ENCODE peak calls at places on chromosome 7, in nine cellular contexts. F is GDM1, A is AG10803, Z is AG04449, V is A172, B is KG1, J is aorta, U is pancreas, S is AG09309. G is an unnamed sample.

GRCh38 chr7:156747718-156748117 is 107.1 kb downstream of the RNF32 start:
- DNase-seq in F (no peak), A (no peak), Z (no peak), V (no peak), B (no peak), J (no peak), U (no peak), S (no peak), G (no peak)

GRCh38 chr7:71385362-71385761 is 253.4 kb downstream of the GALNT17 start:
- DNase-seq in F (no peak), A (no peak), Z (no peak), V (no peak), B (no peak), J (no peak), U (no peak), S (no peak), G (no peak)

GRCh38 chr7:36216063-36216684 is 63.1 kb downstream of the EEPD1 start:
- DNase-seq in F (no peak), A (peak), Z (no peak), V (no peak), B (no peak), J (no peak), U (no peak), S (no peak), G (no peak)

GRCh38 chr7:122887198-122887597 is 938 bp upstream of the CADPS2 start:
- DNase-seq in F (no peak), A (peak), Z (no peak), V (no peak), B (no peak), J (peak), U (peak), S (peak), G (peak)

GRCh38 chr7:67552738-67553137 is 556.1 kb downstream of the TYW1 start:
- DNase-seq in F (no peak), A (no peak), Z (no peak), V (no peak), B (no peak), J (no peak), U (no peak), S (no peak), G (no peak)

GRCh38 chr7:134333943-134334342 is 17.2 kb upstream of the SLC35B4 start:
- DNase-seq in F (no peak), A (no peak), Z (no peak), V (no peak), B (no peak), J (no peak), U (no peak), S (no peak), G (no peak)

GRCh38 chr7:12322287-12322902 is 81.3 kb downstream of the VWDE start:
- DNase-seq in F (no peak), A (peak), Z (peak), V (peak), B (no peak), J (no peak), U (no peak), S (no peak), G (no peak)

GRCh38 chr7:137454169-137455166 is 110.9 kb upstream of the PTN start:
- DNase-seq in F (no peak), A (peak), Z (no peak), V (peak), B (no peak), J (no peak), U (no peak), S (peak), G (no peak)

GRCh38 chr7:155808551-155809331 is 3.5 kb downstream of the SHH start:
- DNase-seq in F (no peak), A (no peak), Z (no peak), V (no peak), B (no peak), J (no peak), U (no peak), S (no peak), G (no peak)

GRCh38 chr7:39714447-39715091 is 91.2 kb downstream of the RALA start:
- DNase-seq in F (no peak), A (no peak), Z (no peak), V (no peak), B (no peak), J (no peak), U (no peak), S (no peak), G (no peak)

GRCh38 chr7:45890902-45891461 is 2.7 kb downstream of the IGFBP1 start:
- DNase-seq in F (no peak), A (peak), Z (no peak), V (peak), B (peak), J (no peak), U (no peak), S (no peak), G (no peak)

GRCh38 chr7:133858311-133858710 is 268.8 kb upstream of the LRGUK start:
- DNase-seq in F (no peak), A (no peak), Z (no peak), V (no peak), B (no peak), J (no peak), U (no peak), S (no peak), G (peak)

GRCh38 chr7:150434240-150434639 is 16.2 kb upstream of the GIMAP8 start:
- DNase-seq in F (no peak), A (no peak), Z (no peak), V (no peak), B (no peak), J (no peak), U (no peak), S (no peak), G (no peak)

GRCh38 chr7:99305473-99306260 is 20.0 kb upstream of the ARPC1A start:
- DNase-seq in F (no peak), A (no peak), Z (no peak), V (no peak), B (no peak), J (no peak), U (no peak), S (no peak), G (no peak)

GRCh38 chr7:108455833-108456677 is at the start of gene NRCAM:
- DNase-seq in F (no peak), A (peak), Z (no peak), V (no peak), B (no peak), J (peak), U (peak), S (no peak), G (no peak)

GRCh38 chr7:55240418-55241142 is 124.6 kb upstream of the LANCL2 start:
- DNase-seq in F (no peak), A (no peak), Z (no peak), V (no peak), B (no peak), J (no peak), U (no peak), S (no peak), G (no peak)

GRCh38 chr7:139896288-139896687 is 67.2 kb downstream of the TBXAS1 start:
- DNase-seq in F (no peak), A (no peak), Z (no peak), V (no peak), B (no peak), J (no peak), U (no peak), S (no peak), G (no peak)

GRCh38 chr7:112868609-112869008 is 78.4 kb upstream of the TMEM168 start:
- DNase-seq in F (no peak), A (no peak), Z (no peak), V (no peak), B (no peak), J (no peak), U (no peak), S (no peak), G (no peak)

GRCh38 chr7:149729586-149729982 is 43.8 kb downstream of the ZNF467 start:
- DNase-seq in F (no peak), A (no peak), Z (no peak), V (no peak), B (no peak), J (peak), U (no peak), S (no peak), G (no peak)

GRCh38 chr7:135341049-135341448 is 107.4 kb downstream of the STRA8 start:
- DNase-seq in F (no peak), A (no peak), Z (no peak), V (no peak), B (no peak), J (no peak), U (no peak), S (no peak), G (no peak)

GRCh38 chr7:36653011-36653670 is 71.2 kb downstream of the AOAH start:
- DNase-seq in F (no peak), A (peak), Z (no peak), V (peak), B (no peak), J (no peak), U (no peak), S (peak), G (peak)

GRCh38 chr7:128909605-128910568 is 622 bp downstream of the KCP start:
- DNase-seq in F (no peak), A (peak), Z (no peak), V (no peak), B (no peak), J (no peak), U (peak), S (no peak), G (no peak)

GRCh38 chr7:154759989-154760388 is 242.9 kb downstream of the PAXIP1 start:
- DNase-seq in F (no peak), A (no peak), Z (no peak), V (no peak), B (no peak), J (no peak), U (no peak), S (no peak), G (no peak)

GRCh38 chr7:64882341-64883112 is 20.5 kb upstream of the ZNF273 start:
- DNase-seq in F (no peak), A (peak), Z (no peak), V (no peak), B (no peak), J (peak), U (peak), S (no peak), G (peak)

GRCh38 chr7:20596653-20597052 is 18.8 kb upstream of the ABCB5 start:
- DNase-seq in F (no peak), A (peak), Z (peak), V (peak), B (no peak), J (no peak), U (no peak), S (peak), G (peak)

GRCh38 chr7:78099715-78100477 is 301.3 kb downstream of the PHTF2 start:
- DNase-seq in F (no peak), A (peak), Z (peak), V (peak), B (no peak), J (no peak), U (no peak), S (peak), G (peak)

GRCh38 chr7:90298145-90299038 is 22.7 kb downstream of the FAM237B start:
- DNase-seq in F (no peak), A (peak), Z (no peak), V (peak), B (no peak), J (no peak), U (no peak), S (peak), G (peak)

GRCh38 chr7:120064565-120064964 is 208.4 kb upstream of the KCND2 start:
- DNase-seq in F (no peak), A (peak), Z (peak), V (no peak), B (no peak), J (no peak), U (no peak), S (no peak), G (peak)

GRCh38 chr7:157652954-157653826 is 316.4 kb downstream of the DNAJB6 start:
- DNase-seq in F (no peak), A (no peak), Z (no peak), V (no peak), B (no peak), J (no peak), U (no peak), S (no peak), G (no peak)

GRCh38 chr7:102834999-102835398 is 77.8 kb upstream of the LRRC17 start:
- DNase-seq in F (no peak), A (peak), Z (no peak), V (peak), B (no peak), J (no peak), U (no peak), S (no peak), G (peak)

GRCh38 chr7:158707610-158708009 is 3.0 kb upstream of the NCAPG2 start:
- DNase-seq in F (no peak), A (peak), Z (no peak), V (no peak), B (no peak), J (no peak), U (no peak), S (no peak), G (no peak)

GRCh38 chr7:87463982-87464381 is 11.5 kb downstream of the ABCB4 start:
- DNase-seq in F (no peak), A (no peak), Z (no peak), V (no peak), B (no peak), J (no peak), U (no peak), S (no peak), G (no peak)

GRCh38 chr7:90759752-90760151 is 163.6 kb downstream of the CDK14 start:
- DNase-seq in F (no peak), A (no peak), Z (no peak), V (no peak), B (no peak), J (no peak), U (no peak), S (no peak), G (no peak)

GRCh38 chr7:151038951-151039849 is 9.1 kb upstream of the ASIC3 start:
- DNase-seq in F (peak), A (peak), Z (no peak), V (peak), B (peak), J (peak), U (peak), S (peak), G (peak)

GRCh38 chr7:44796034-44796503 is 412 bp upstream of the PPIA start:
- DNase-seq in F (no peak), A (peak), Z (no peak), V (peak), B (no peak), J (no peak), U (no peak), S (no peak), G (peak)

GRCh38 chr7:92837214-92837749 is 909 bp upstream of the CDK6 start:
- DNase-seq in F (no peak), A (peak), Z (no peak), V (no peak), B (no peak), J (no peak), U (no peak), S (no peak), G (peak)

GRCh38 chr7:142581341-142581740 is 167.9 kb upstream of the PRSS1 start:
- DNase-seq in F (peak), A (peak), Z (no peak), V (no peak), B (no peak), J (no peak), U (no peak), S (no peak), G (no peak)

G was measured in foreskin keratinocyte.